ENCODE peak calls at places on chromosomes 7 and 10, in eight cellular contexts. One of them, this sample, is unnamed.

GRCh38 chr10:104478380-104478779 is 124.7 kb downstream of the CFAP58 start:
- DNase-seq in hepatocyte: no peak
- DNase-seq in heart left ventricle: no peak
- DNase-seq in aorta: no peak
- DNase-seq in Caco-2: no peak
- DNase-seq in adipocyte: no peak
- DNase-seq in HCT116: no peak
- DNase-seq in neural progenitor cell: no peak
- DNase-seq in this sample: no peak

GRCh38 chr7:110775046-110775445 is 315.9 kb upstream of the LRRN3 start:
- DNase-seq in hepatocyte: no peak
- DNase-seq in neural progenitor cell: no peak
- DNase-seq in adipocyte: peak; percentile 56
- DNase-seq in Caco-2: no peak
- DNase-seq in aorta: no peak
- DNase-seq in heart left ventricle: no peak
- DNase-seq in HCT116: no peak
- DNase-seq in this sample: no peak

GRCh38 chr7:221996-222715 is 29.8 kb downstream of the FAM20C start:
- DNase-seq in adipocyte: no peak
- DNase-seq in Caco-2: no peak
- DNase-seq in neural progenitor cell: no peak
- DNase-seq in aorta: no peak
- DNase-seq in HCT116: no peak
- DNase-seq in heart left ventricle: no peak
- DNase-seq in hepatocyte: no peak
- DNase-seq in this sample: no peak

GRCh38 chr7:30172451-30172850 is 37.7 kb downstream of the MTURN start:
- DNase-seq in heart left ventricle: no peak
- DNase-seq in adipocyte: no peak
- DNase-seq in Caco-2: no peak
- DNase-seq in HCT116: no peak
- DNase-seq in hepatocyte: no peak
- DNase-seq in neural progenitor cell: no peak
- DNase-seq in aorta: no peak
- DNase-seq in this sample: no peak

GRCh38 chr10:122420624-122421007 is 33.8 kb upstream of the ARMS2 start:
- DNase-seq in Caco-2: no peak
- DNase-seq in aorta: no peak
- DNase-seq in adipocyte: no peak
- DNase-seq in HCT116: no peak
- DNase-seq in hepatocyte: no peak
- DNase-seq in heart left ventricle: no peak
- DNase-seq in neural progenitor cell: no peak
- DNase-seq in this sample: no peak

GRCh38 chr7:5230272-5231067 is 40.4 kb downstream of the WIPI2 start:
- DNase-seq in neural progenitor cell: no peak
- DNase-seq in adipocyte: no peak
- DNase-seq in HCT116: no peak
- DNase-seq in aorta: peak; percentile 54
- DNase-seq in Caco-2: no peak
- DNase-seq in hepatocyte: no peak
- DNase-seq in heart left ventricle: no peak
- DNase-seq in this sample: no peak

GRCh38 chr7:28984631-28985030 is 26.5 kb upstream of the TRIL start:
- DNase-seq in neural progenitor cell: peak; percentile 65
- DNase-seq in HCT116: no peak
- DNase-seq in hepatocyte: peak; percentile 60
- DNase-seq in Caco-2: no peak
- DNase-seq in heart left ventricle: peak; percentile 69
- DNase-seq in adipocyte: peak; percentile 93
- DNase-seq in aorta: no peak
- DNase-seq in this sample: peak; percentile 41

GRCh38 chr7:26189697-26190096 is 10.8 kb downstream of the HNRNPA2B1 start:
- DNase-seq in neural progenitor cell: no peak
- DNase-seq in HCT116: no peak
- DNase-seq in Caco-2: no peak
- DNase-seq in adipocyte: no peak
- DNase-seq in hepatocyte: no peak
- DNase-seq in heart left ventricle: no peak
- DNase-seq in aorta: no peak
- DNase-seq in this sample: no peak

GRCh38 chr7:56175784-56176183 is 59.6 kb upstream of the NUPR2 start:
- DNase-seq in Caco-2: no peak
- DNase-seq in heart left ventricle: no peak
- DNase-seq in aorta: no peak
- DNase-seq in adipocyte: no peak
- DNase-seq in HCT116: no peak
- DNase-seq in neural progenitor cell: no peak
- DNase-seq in hepatocyte: no peak
- DNase-seq in this sample: no peak

GRCh38 chr7:105829681-105830322 is 46.6 kb downstream of the ATXN7L1 start:
- DNase-seq in Caco-2: no peak
- DNase-seq in neural progenitor cell: no peak
- DNase-seq in aorta: no peak
- DNase-seq in hepatocyte: no peak
- DNase-seq in heart left ventricle: no peak
- DNase-seq in HCT116: no peak
- DNase-seq in adipocyte: peak; percentile 48
- DNase-seq in this sample: no peak

GRCh38 chr7:55183897-55184296 is 165.1 kb downstream of the EGFR start:
- DNase-seq in aorta: no peak
- DNase-seq in adipocyte: no peak
- DNase-seq in neural progenitor cell: no peak
- DNase-seq in Caco-2: no peak
- DNase-seq in hepatocyte: no peak
- DNase-seq in heart left ventricle: no peak
- DNase-seq in HCT116: no peak
- DNase-seq in this sample: no peak

GRCh38 chr10:70573599-70574506 is 28.7 kb downstream of the PRF1 start:
- DNase-seq in Caco-2: no peak
- DNase-seq in heart left ventricle: no peak
- DNase-seq in hepatocyte: no peak
- DNase-seq in HCT116: no peak
- DNase-seq in aorta: peak; percentile 20
- DNase-seq in adipocyte: no peak
- DNase-seq in neural progenitor cell: no peak
- DNase-seq in this sample: no peak

GRCh38 chr10:104099941-104100340 is 14.3 kb upstream of the COL17A1 start:
- DNase-seq in hepatocyte: no peak
- DNase-seq in HCT116: no peak
- DNase-seq in Caco-2: no peak
- DNase-seq in aorta: no peak
- DNase-seq in heart left ventricle: no peak
- DNase-seq in neural progenitor cell: no peak
- DNase-seq in adipocyte: no peak
- DNase-seq in this sample: no peak

GRCh38 chr7:115840702-115841101 is 189.9 kb downstream of the TFEC start:
- DNase-seq in adipocyte: peak; percentile 61
- DNase-seq in HCT116: no peak
- DNase-seq in aorta: no peak
- DNase-seq in heart left ventricle: no peak
- DNase-seq in neural progenitor cell: no peak
- DNase-seq in hepatocyte: peak; percentile 10
- DNase-seq in Caco-2: peak; percentile 60
- DNase-seq in this sample: no peak

GRCh38 chr10:26622891-26623290 is 74.6 kb upstream of the PDSS1 start:
- DNase-seq in Caco-2: no peak
- DNase-seq in neural progenitor cell: no peak
- DNase-seq in HCT116: no peak
- DNase-seq in hepatocyte: no peak
- DNase-seq in adipocyte: no peak
- DNase-seq in heart left ventricle: no peak
- DNase-seq in aorta: no peak
- DNase-seq in this sample: no peak
- H3K4me3 ChIP-seq in Caco-2: peak overlapping the region; percentile 64
- H3K4me3 ChIP-seq in neural progenitor cell: peak overlapping the region; percentile 54
- H3K4me3 ChIP-seq in HCT116: peak overlapping the region; percentile 53
- H3K4me3 ChIP-seq in hepatocyte: no peak overlapping the region
- H3K4me3 ChIP-seq in adipocyte: peak overlapping the region; percentile 77
- H3K4me3 ChIP-seq in heart left ventricle: no peak overlapping the region
- H3K4me3 ChIP-seq in aorta: no peak overlapping the region
- H3K4me3 ChIP-seq in this sample: no peak overlapping the region

GRCh38 chr10:93991101-93991500 is 2.6 kb upstream of the PLCE1 start:
- DNase-seq in HCT116: no peak
- DNase-seq in neural progenitor cell: no peak
- DNase-seq in hepatocyte: no peak
- DNase-seq in aorta: no peak
- DNase-seq in adipocyte: no peak
- DNase-seq in heart left ventricle: no peak
- DNase-seq in Caco-2: no peak
- DNase-seq in this sample: no peak

GRCh38 chr10:93991596-93992284 is 2.0 kb upstream of the PLCE1 start:
- DNase-seq in Caco-2: peak; percentile 77
- DNase-seq in HCT116: peak; percentile 26
- DNase-seq in neural progenitor cell: peak; percentile 51
- DNase-seq in hepatocyte: peak; percentile 79
- DNase-seq in aorta: peak; percentile 85
- DNase-seq in adipocyte: peak; percentile 89
- DNase-seq in heart left ventricle: no peak
- DNase-seq in this sample: no peak

GRCh38 chr10:93993782-93994668 is at the start of gene PLCE1:
- DNase-seq in adipocyte: peak; percentile 84
- DNase-seq in neural progenitor cell: peak; percentile 80
- DNase-seq in heart left ventricle: peak; percentile 71
- DNase-seq in Caco-2: peak; percentile 83
- DNase-seq in aorta: peak; percentile 88
- DNase-seq in HCT116: no peak
- DNase-seq in hepatocyte: peak; percentile 89
- DNase-seq in this sample: peak; percentile 34

GRCh38 chr10:93993414-93993781 is 333 bp upstream of the PLCE1 start:
- DNase-seq in aorta: no peak
- DNase-seq in Caco-2: no peak
- DNase-seq in adipocyte: no peak
- DNase-seq in heart left ventricle: no peak
- DNase-seq in HCT116: no peak
- DNase-seq in hepatocyte: no peak
- DNase-seq in neural progenitor cell: no peak
- DNase-seq in this sample: no peak

GRCh38 chr10:93992400-93993030 is 1.2 kb upstream of the PLCE1 start:
- DNase-seq in hepatocyte: no peak
- DNase-seq in Caco-2: no peak
- DNase-seq in neural progenitor cell: peak; percentile 37
- DNase-seq in adipocyte: peak; percentile 56
- DNase-seq in aorta: no peak
- DNase-seq in HCT116: no peak
- DNase-seq in heart left ventricle: no peak
- DNase-seq in this sample: no peak
- H3K27me3 ChIP-seq in hepatocyte: no peaks in the 10 kb centered on the region
- H3K27me3 ChIP-seq in Caco-2: no peaks in the 10 kb centered on the region
- H3K27me3 ChIP-seq in neural progenitor cell: peaks cover 80% of the 10 kb centered on the region
- H3K27me3 ChIP-seq in adipocyte: no peaks in the 10 kb centered on the region
- H3K27me3 ChIP-seq in aorta: no peaks in the 10 kb centered on the region
- H3K27me3 ChIP-seq in HCT116: no peaks in the 10 kb centered on the region
- H3K27me3 ChIP-seq in heart left ventricle: no peaks in the 10 kb centered on the region
- H3K27me3 ChIP-seq in this sample: no peaks in the 10 kb centered on the region

GRCh38 chr7:64046041-64046389 is 781 bp downstream of the ZNF727 start:
- DNase-seq in Caco-2: no peak
- DNase-seq in aorta: no peak
- DNase-seq in adipocyte: no peak
- DNase-seq in hepatocyte: no peak
- DNase-seq in HCT116: no peak
- DNase-seq in heart left ventricle: no peak
- DNase-seq in neural progenitor cell: no peak
- DNase-seq in this sample: no peak
- H3K4me3 ChIP-seq in Caco-2: no peak overlapping the region
- H3K4me3 ChIP-seq in aorta: peak overlapping the region; percentile 93
- H3K4me3 ChIP-seq in adipocyte: peak overlapping the region; percentile 63
- H3K4me3 ChIP-seq in hepatocyte: no peak overlapping the region
- H3K4me3 ChIP-seq in HCT116: no peak overlapping the region
- H3K4me3 ChIP-seq in heart left ventricle: peak overlapping the region; percentile 53
- H3K4me3 ChIP-seq in neural progenitor cell: no peak overlapping the region
- H3K4me3 ChIP-seq in this sample: no peak overlapping the region

GRCh38 chr7:21167942-21168341 is 259.9 kb upstream of the SP4 start:
- DNase-seq in HCT116: no peak
- DNase-seq in neural progenitor cell: no peak
- DNase-seq in aorta: no peak
- DNase-seq in hepatocyte: no peak
- DNase-seq in Caco-2: no peak
- DNase-seq in adipocyte: no peak
- DNase-seq in heart left ventricle: no peak
- DNase-seq in this sample: no peak
- H3K27me3 ChIP-seq in HCT116: peaks cover 5% of the 10 kb centered on the region
- H3K27me3 ChIP-seq in neural progenitor cell: peaks cover 9% of the 10 kb centered on the region
- H3K27me3 ChIP-seq in aorta: no peaks in the 10 kb centered on the region
- H3K27me3 ChIP-seq in hepatocyte: peaks cover 52% of the 10 kb centered on the region
- H3K27me3 ChIP-seq in Caco-2: no peaks in the 10 kb centered on the region
- H3K27me3 ChIP-seq in adipocyte: peaks cover 8% of the 10 kb centered on the region
- H3K27me3 ChIP-seq in heart left ventricle: peaks cover 24% of the 10 kb centered on the region
- H3K27me3 ChIP-seq in this sample: peaks cover 6% of the 10 kb centered on the region

GRCh38 chr10:130301026-130301892 is 165.1 kb downstream of the GLRX3 start:
- DNase-seq in heart left ventricle: peak; percentile 89
- DNase-seq in hepatocyte: no peak
- DNase-seq in Caco-2: no peak
- DNase-seq in HCT116: no peak
- DNase-seq in neural progenitor cell: no peak
- DNase-seq in aorta: no peak
- DNase-seq in adipocyte: no peak
- DNase-seq in this sample: no peak
- H3K4me3 ChIP-seq in heart left ventricle: peak overlapping the region; percentile 35
- H3K4me3 ChIP-seq in hepatocyte: no peak overlapping the region
- H3K4me3 ChIP-seq in Caco-2: no peak overlapping the region
- H3K4me3 ChIP-seq in HCT116: no peak overlapping the region
- H3K4me3 ChIP-seq in neural progenitor cell: no peak overlapping the region
- H3K4me3 ChIP-seq in aorta: peak overlapping the region; percentile 27
- H3K4me3 ChIP-seq in adipocyte: peak overlapping the region; percentile 68
- H3K4me3 ChIP-seq in this sample: no peak overlapping the region